ENCODE peak calls at places on chromosome 11, in four cellular contexts. One of them, this sample, is unnamed.

GRCh38 chr11:111372538-111372937 is 6.5 kb downstream of the POU2AF1 start:
- DNase-seq in GM12878: no peak
- DNase-seq in H1: no peak
- DNase-seq in HepG2: no peak
- DNase-seq in this sample: no peak

GRCh38 chr11:99423435-99423983 is 402.8 kb downstream of the CNTN5 start:
- DNase-seq in H1: no peak
- DNase-seq in GM12878: no peak
- DNase-seq in HepG2: no peak
- DNase-seq in this sample: no peak

GRCh38 chr11:125679837-125680236 is 810 bp downstream of the ACRV1 start:
- DNase-seq in HepG2: no peak
- DNase-seq in GM12878: no peak
- DNase-seq in H1: no peak
- DNase-seq in this sample: no peak

GRCh38 chr11:132258865-132259264 is 888.5 kb downstream of the NTM start:
- DNase-seq in GM12878: no peak
- DNase-seq in H1: no peak
- DNase-seq in HepG2: no peak
- DNase-seq in this sample: no peak

GRCh38 chr11:6737872-6738466 is 33.8 kb downstream of the OR2AG2 start:
- DNase-seq in GM12878: no peak
- DNase-seq in H1: no peak
- DNase-seq in HepG2: peak
- DNase-seq in this sample: peak

GRCh38 chr11:57316017-57316416 is 8.7 kb downstream of the TNKS1BP1 start:
- DNase-seq in GM12878: no peak
- DNase-seq in HepG2: no peak
- DNase-seq in H1: no peak
- DNase-seq in this sample: no peak

GRCh38 chr11:129225190-129225589 is 33.1 kb upstream of the ARHGAP32 start:
- DNase-seq in H1: no peak
- DNase-seq in HepG2: no peak
- DNase-seq in GM12878: no peak
- DNase-seq in this sample: no peak

GRCh38 chr11:3836903-3837302 is 3.9 kb downstream of the RHOG start:
- DNase-seq in H1: no peak
- DNase-seq in HepG2: no peak
- DNase-seq in GM12878: no peak
- DNase-seq in this sample: no peak

GRCh38 chr11:69703711-69704507 is at the start of gene FGF19:
- DNase-seq in H1: no peak
- DNase-seq in GM12878: no peak
- DNase-seq in HepG2: no peak
- DNase-seq in this sample: peak

GRCh38 chr11:128390246-128390645 is 197.1 kb downstream of the ETS1 start:
- DNase-seq in HepG2: no peak
- DNase-seq in GM12878: no peak
- DNase-seq in H1: no peak
- DNase-seq in this sample: no peak

GRCh38 chr11:2572491-2573239 is 127.1 kb downstream of the KCNQ1OT1 start:
- DNase-seq in H1: no peak
- DNase-seq in HepG2: no peak
- DNase-seq in GM12878: no peak
- DNase-seq in this sample: no peak

GRCh38 chr11:121892863-121893262 is 223.2 kb downstream of the BLID start:
- DNase-seq in GM12878: no peak
- DNase-seq in HepG2: no peak
- DNase-seq in H1: no peak
- DNase-seq in this sample: no peak

GRCh38 chr11:2534131-2534956 is 89.5 kb downstream of the KCNQ1 start:
- DNase-seq in H1: no peak
- DNase-seq in GM12878: no peak
- DNase-seq in HepG2: no peak
- DNase-seq in this sample: no peak

GRCh38 chr11:126764221-126764620 is 236.3 kb downstream of the KIRREL3 start:
- DNase-seq in H1: no peak
- DNase-seq in HepG2: no peak
- DNase-seq in GM12878: no peak
- DNase-seq in this sample: no peak

GRCh38 chr11:12602421-12602820 is 71.8 kb upstream of the TEAD1 start:
- DNase-seq in GM12878: no peak
- DNase-seq in H1: no peak
- DNase-seq in HepG2: no peak
- DNase-seq in this sample: no peak

GRCh38 chr11:103619480-103619879 is 417.0 kb upstream of the DDI1 start:
- DNase-seq in H1: no peak
- DNase-seq in GM12878: no peak
- DNase-seq in HepG2: no peak
- DNase-seq in this sample: no peak

GRCh38 chr11:111452817-111453607 is 59.2 kb downstream of the BTG4 start:
- DNase-seq in GM12878: no peak
- DNase-seq in HepG2: no peak
- DNase-seq in H1: no peak
- DNase-seq in this sample: peak

GRCh38 chr11:103297900-103298299 is 188.7 kb downstream of the DYNC2H1 start:
- DNase-seq in GM12878: no peak
- DNase-seq in HepG2: no peak
- DNase-seq in H1: no peak
- DNase-seq in this sample: no peak

GRCh38 chr11:8381871-8382396 is 118.3 kb upstream of the LMO1 start:
- DNase-seq in H1: no peak
- DNase-seq in HepG2: no peak
- DNase-seq in GM12878: no peak
- DNase-seq in this sample: peak

GRCh38 chr11:108586600-108586999 is 7.0 kb downstream of the EXPH5 start:
- DNase-seq in GM12878: no peak
- DNase-seq in H1: no peak
- DNase-seq in HepG2: no peak
- DNase-seq in this sample: no peak

GRCh38 chr11:66725646-66726045 is 3.4 kb downstream of the SPTBN2 start:
- DNase-seq in H1: no peak
- DNase-seq in HepG2: no peak
- DNase-seq in GM12878: no peak
- DNase-seq in this sample: no peak

GRCh38 chr11:12922418-12922817 is 86.7 kb upstream of the RASSF10 start:
- DNase-seq in H1: no peak
- DNase-seq in HepG2: no peak
- DNase-seq in GM12878: no peak
- DNase-seq in this sample: no peak

GRCh38 chr11:47980093-47980906 is at the start of gene PTPRJ:
- DNase-seq in GM12878: no peak
- DNase-seq in HepG2: no peak
- DNase-seq in H1: no peak
- DNase-seq in this sample: peak

GRCh38 chr11:65625628-65626342 is 10.2 kb downstream of the PCNX3 start:
- DNase-seq in GM12878: no peak
- DNase-seq in H1: no peak
- DNase-seq in HepG2: no peak
- DNase-seq in this sample: peak

GRCh38 chr11:44319170-44319551 is 9.2 kb upstream of the ALX4 start:
- DNase-seq in H1: no peak
- DNase-seq in HepG2: no peak
- DNase-seq in GM12878: no peak
- DNase-seq in this sample: no peak

GRCh38 chr11:92302766-92303165 is 78.1 kb downstream of the FAT3 start:
- DNase-seq in H1: no peak
- DNase-seq in GM12878: no peak
- DNase-seq in HepG2: no peak
- DNase-seq in this sample: no peak

GRCh38 chr11:133576351-133576750 is 44.0 kb upstream of the OPCML start:
- DNase-seq in HepG2: no peak
- DNase-seq in H1: no peak
- DNase-seq in GM12878: no peak
- DNase-seq in this sample: peak

GRCh38 chr11:46625406-46625805 is 8.1 kb downstream of the ATG13 start:
- DNase-seq in H1: no peak
- DNase-seq in GM12878: no peak
- DNase-seq in HepG2: no peak
- DNase-seq in this sample: no peak

GRCh38 chr11:61113209-61113608 is 10.9 kb downstream of the CD5 start:
- DNase-seq in HepG2: no peak
- DNase-seq in H1: no peak
- DNase-seq in GM12878: no peak
- DNase-seq in this sample: no peak

GRCh38 chr11:1285316-1285744 is 24.1 kb downstream of the TOLLIP start:
- DNase-seq in HepG2: no peak
- DNase-seq in GM12878: no peak
- DNase-seq in H1: no peak
- DNase-seq in this sample: no peak

GRCh38 chr11:9459573-9460321 is 1.1 kb upstream of the ZNF143 start:
- DNase-seq in HepG2: peak
- DNase-seq in H1: no peak
- DNase-seq in GM12878: no peak
- DNase-seq in this sample: peak
- TF ChIP-seq CTCF in HepG2: no peak
- TF ChIP-seq CTCF in H1: no peak
- TF ChIP-seq CTCF in GM12878: no peak
- TF ChIP-seq CTCF in this sample: no peak

DNA sequence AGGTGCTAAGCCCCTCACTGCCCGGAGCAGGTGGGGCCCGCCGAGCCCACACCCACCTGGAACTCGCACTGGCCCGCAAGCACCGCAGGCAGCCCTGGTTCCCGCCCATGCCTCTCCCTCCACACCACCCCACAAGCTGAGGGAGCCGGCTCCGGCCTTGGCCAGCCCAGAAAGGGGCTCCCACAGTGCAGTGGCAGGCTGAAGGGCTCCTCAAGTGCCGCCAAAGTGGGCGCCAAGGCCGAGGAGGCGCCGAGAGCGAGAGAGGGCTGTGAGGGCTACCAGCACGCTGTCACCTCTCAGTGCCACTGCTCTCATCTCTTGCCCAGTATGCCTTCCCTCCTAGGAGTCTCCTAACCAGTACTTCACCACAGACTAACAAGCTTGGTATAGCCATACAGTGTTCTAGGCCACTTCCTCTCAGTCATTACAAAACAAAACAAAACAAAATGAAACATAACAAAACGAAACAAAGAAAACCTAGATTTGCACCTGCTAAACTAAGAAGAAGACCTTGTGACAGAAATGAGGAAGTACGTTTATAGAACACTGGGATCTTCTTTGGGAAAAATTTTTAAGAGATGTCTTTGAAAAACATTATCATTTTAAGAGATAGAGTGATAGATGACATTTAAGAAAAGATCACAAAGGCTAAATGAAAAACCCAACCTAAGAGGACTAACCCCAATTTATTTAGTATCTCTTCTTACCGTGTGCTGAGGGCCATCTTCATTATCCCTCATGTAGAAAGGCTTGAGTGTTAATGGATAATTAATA is 47.7 kb upstream of the GAB2 start:
- DNase-seq in H1: no peak
- DNase-seq in HepG2: no peak
- DNase-seq in GM12878: peak
- DNase-seq in this sample: no peak
- TF ChIP-seq TCF12 in H1: no peak
- TF ChIP-seq TCF12 in HepG2: no peak
- TF ChIP-seq TCF12 in GM12878: peak
- TF ChIP-seq TCF12 in this sample: no peak

GRCh38 chr11:73762732-73763131 is 1.9 kb upstream of the RAB6A start:
- DNase-seq in H1: no peak
- DNase-seq in HepG2: no peak
- DNase-seq in GM12878: no peak
- DNase-seq in this sample: no peak
- TF ChIP-seq CTCF in H1: no peak
- TF ChIP-seq CTCF in HepG2: no peak
- TF ChIP-seq CTCF in GM12878: no peak
- TF ChIP-seq CTCF in this sample: no peak

DNA sequence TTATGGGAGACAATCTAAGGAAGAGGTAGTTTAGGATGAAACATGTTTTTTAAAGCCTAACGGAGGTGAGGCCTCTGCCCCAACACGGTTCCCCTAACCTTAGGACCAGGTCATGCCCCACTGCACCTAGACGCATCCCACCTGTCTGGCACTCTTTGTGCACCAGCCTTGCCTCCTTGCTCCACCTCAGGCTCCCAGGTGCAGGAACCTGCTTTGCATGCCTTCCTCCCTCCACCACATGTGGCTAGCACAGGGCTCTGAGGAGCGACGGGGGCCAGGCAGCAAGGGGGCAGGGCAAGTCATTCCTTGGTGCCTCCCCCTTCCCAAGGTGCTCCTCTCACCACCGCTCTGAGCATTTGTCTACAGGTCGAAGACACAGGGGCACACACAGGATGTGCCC is 172.3 kb upstream of the NTM start:
- DNase-seq in HepG2: no peak
- DNase-seq in H1: no peak
- DNase-seq in GM12878: no peak
- DNase-seq in this sample: no peak
- TF ChIP-seq TCF12 in HepG2: no peak
- TF ChIP-seq TCF12 in H1: no peak
- TF ChIP-seq TCF12 in GM12878: no peak
- TF ChIP-seq TCF12 in this sample: no peak

GRCh38 chr11:113446938-113447337 is 28.3 kb downstream of the DRD2 start:
- DNase-seq in H1: no peak
- DNase-seq in HepG2: no peak
- DNase-seq in GM12878: no peak
- DNase-seq in this sample: peak

GRCh38 chr11:113448311-113448666 is 26.9 kb downstream of the DRD2 start:
- DNase-seq in H1: no peak
- DNase-seq in HepG2: no peak
- DNase-seq in GM12878: no peak
- DNase-seq in this sample: no peak

GRCh38 chr11:113446112-113446511 is 29.1 kb downstream of the DRD2 start:
- DNase-seq in H1: no peak
- DNase-seq in HepG2: no peak
- DNase-seq in GM12878: no peak
- DNase-seq in this sample: no peak

GRCh38 chr11:113447621-113448310 is 27.4 kb downstream of the DRD2 start:
- DNase-seq in HepG2: no peak
- DNase-seq in H1: no peak
- DNase-seq in GM12878: no peak
- DNase-seq in this sample: peak

GRCh38 chr11:113444469-113445122 is 30.6 kb downstream of the DRD2 start:
- DNase-seq in HepG2: no peak
- DNase-seq in H1: no peak
- DNase-seq in GM12878: no peak
- DNase-seq in this sample: no peak
- TF ChIP-seq CTCF in HepG2: no peak
- TF ChIP-seq CTCF in H1: no peak
- TF ChIP-seq CTCF in GM12878: no peak
- TF ChIP-seq CTCF in this sample: no peak

DNA sequence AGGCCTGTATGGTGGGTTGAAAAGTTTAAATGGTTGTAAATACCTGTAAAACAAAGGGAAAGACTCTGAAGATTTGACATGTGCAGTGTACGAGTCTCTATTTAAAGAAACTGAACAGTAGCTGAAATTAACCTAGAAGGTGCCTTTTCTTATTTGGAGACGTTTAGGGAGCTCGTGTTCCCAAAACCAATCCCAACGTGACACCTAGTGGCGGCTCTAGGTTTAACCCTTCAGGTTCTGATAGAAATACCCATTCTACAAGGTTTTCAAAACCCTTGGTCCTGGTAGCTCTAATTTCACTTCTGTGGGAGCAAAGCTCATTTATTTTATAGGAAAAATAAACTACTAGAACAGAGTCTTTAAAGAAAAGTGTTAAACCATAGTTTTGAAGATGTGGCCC is 258.3 kb downstream of the LRRC4C start:
- DNase-seq in H1: peak
- DNase-seq in GM12878: no peak
- DNase-seq in HepG2: peak
- DNase-seq in this sample: peak
- TF ChIP-seq TCF12 in H1: no peak
- TF ChIP-seq TCF12 in GM12878: no peak
- TF ChIP-seq TCF12 in HepG2: no peak
- TF ChIP-seq TCF12 in this sample: no peak

This sample was measured in SK-N-SH.